ENCODE peak calls at places on chromosomes 5 and 9, in seven cellular contexts. D is SK-N-SH, U is H1, C is K562, E is GM12891, J is GM12878, H is HepG2. X is an unnamed sample.

GRCh38 chr9:90009447-90009846 is 404.6 kb downstream of the GADD45G start:
- DNase-seq in U (no peak), H (no peak), C (no peak), D (no peak), J (no peak), E (peak; percentile 19), X (peak; percentile 25)

GRCh38 chr9:14563902-14564578 is 129.2 kb downstream of the ZDHHC21 start:
- DNase-seq in J (no peak), C (no peak), U (no peak), H (peak; percentile 33), E (no peak), D (no peak), X (no peak)

GRCh38 chr9:9108641-9109040 is 1309.1 kb upstream of the DMAC1 start:
- DNase-seq in D (no peak), J (no peak), U (peak; percentile 13), C (no peak), H (no peak), E (no peak), X (no peak)

GRCh38 chr9:100413839-100414420 is 13.0 kb upstream of the MSANTD3 start:
- DNase-seq in E (no peak), C (no peak), H (no peak), D (no peak), U (no peak), J (no peak), X (no peak)

GRCh38 chr5:31196309-31196708 is 2.8 kb downstream of the CDH6 start:
- DNase-seq in D (no peak), H (peak; percentile 9), E (no peak), C (no peak), J (no peak), U (no peak), X (no peak)

GRCh38 chr5:176568657-176569056 is 19.5 kb downstream of the CDHR2 start:
- DNase-seq in U (no peak), D (no peak), H (no peak), E (no peak), J (no peak), C (no peak), X (no peak)

GRCh38 chr5:20470997-20471396 is 483.0 kb upstream of the CDH18 start:
- DNase-seq in H (no peak), J (no peak), D (no peak), C (no peak), E (no peak), U (no peak), X (no peak)

GRCh38 chr9:97766092-97766491 is 69.0 kb upstream of the XPA start:
- DNase-seq in C (no peak), J (no peak), H (no peak), D (no peak), U (no peak), E (no peak), X (no peak)

GRCh38 chr5:137055271-137055872 is 443.8 kb downstream of the SPOCK1 start:
- DNase-seq in C (no peak), H (no peak), J (no peak), D (no peak), E (no peak), U (no peak), X (no peak)

GRCh38 chr5:102754499-102755424 is at the start of gene PAM:
- DNase-seq in D (peak; percentile 93), J (no peak), H (peak; percentile 36), C (peak; percentile 63), U (no peak), E (peak; percentile 88), X (peak; percentile 83)

GRCh38 chr9:86252870-86253269 is 6.6 kb downstream of the C9orf153 start:
- DNase-seq in U (no peak), C (no peak), E (no peak), J (no peak), H (no peak), D (no peak), X (no peak)

GRCh38 chr5:78698218-78698751 is 49.7 kb upstream of the LHFPL2 start:
- DNase-seq in D (no peak), E (no peak), H (no peak), U (no peak), C (no peak), J (no peak), X (no peak)

GRCh38 chr5:98794001-98794400 is 20.5 kb downstream of the RGMB start:
- DNase-seq in C (no peak), D (no peak), H (no peak), U (no peak), E (no peak), J (no peak), X (no peak)

GRCh38 chr9:21873540-21874221 is 71.2 kb downstream of the MTAP start:
- DNase-seq in D (no peak), U (no peak), H (no peak), J (no peak), E (no peak), C (no peak), X (no peak)
- TF ChIP-seq TAF1 in D (no peak), U (no peak), H (no peak), J (no peak), E (no peak), C (no peak), X (no peak)

GRCh38 chr9:107587175-107587963 is 97.8 kb upstream of the KLF4 start:
- DNase-seq in D (no peak), H (no peak), C (no peak), J (no peak), E (no peak), U (no peak), X (no peak)
- TF ChIP-seq POLR2AphosphoS5 in D (no peak), H (no peak), C (no peak), J (no peak), E (no peak), U (no peak), X (no peak)

GRCh38 chr5:131386124-131386523 is 122.3 kb downstream of the CDC42SE2 start:
- DNase-seq in H (no peak), C (no peak), D (no peak), U (no peak), J (no peak), E (no peak), X (no peak)

GRCh38 chr5:131384181-131384580 is 120.3 kb downstream of the CDC42SE2 start:
- DNase-seq in E (no peak), J (no peak), H (no peak), C (no peak), U (no peak), D (no peak), X (no peak)

GRCh38 chr5:131382407-131383395 is 118.8 kb downstream of the CDC42SE2 start:
- DNase-seq in J (peak; percentile 71), D (peak; percentile 64), H (peak; percentile 66), C (peak; percentile 58), E (no peak), U (peak; percentile 31), X (no peak)

GRCh38 chr5:131386779-131387178 is 122.9 kb downstream of the CDC42SE2 start:
- DNase-seq in H (peak; percentile 82), J (no peak), D (no peak), E (no peak), C (no peak), U (no peak), X (no peak)

GRCh38 chr5:131384616-131385214 is 120.9 kb downstream of the CDC42SE2 start:
- DNase-seq in D (no peak), C (no peak), U (no peak), H (no peak), J (no peak), E (no peak), X (no peak)
- TF ChIP-seq TAF1 in D (no peak), C (no peak), U (no peak), H (no peak), J (no peak), E (no peak), X (no peak)

GRCh38 chr5:59275537-59276276 is 617.8 kb downstream of the PDE4D start:
- DNase-seq in E (no peak), J (no peak), U (peak; percentile 31), H (no peak), C (no peak), D (no peak), X (no peak)
- TF ChIP-seq POLR2AphosphoS5 in E (no peak), J (no peak), U (no peak), H (no peak), C (no peak), D (no peak), X (no peak)

GRCh38 chr9:76456202-76456926 is 2.6 kb upstream of the GCNT1 start:
- DNase-seq in H (peak; percentile 89), U (no peak), J (no peak), E (no peak), C (peak; percentile 25), D (no peak), X (peak; percentile 34)
- TF ChIP-seq TAF1 in H (no peak), U (no peak), J (no peak), E (no peak), C (no peak), D (no peak), X (no peak)

DNA sequence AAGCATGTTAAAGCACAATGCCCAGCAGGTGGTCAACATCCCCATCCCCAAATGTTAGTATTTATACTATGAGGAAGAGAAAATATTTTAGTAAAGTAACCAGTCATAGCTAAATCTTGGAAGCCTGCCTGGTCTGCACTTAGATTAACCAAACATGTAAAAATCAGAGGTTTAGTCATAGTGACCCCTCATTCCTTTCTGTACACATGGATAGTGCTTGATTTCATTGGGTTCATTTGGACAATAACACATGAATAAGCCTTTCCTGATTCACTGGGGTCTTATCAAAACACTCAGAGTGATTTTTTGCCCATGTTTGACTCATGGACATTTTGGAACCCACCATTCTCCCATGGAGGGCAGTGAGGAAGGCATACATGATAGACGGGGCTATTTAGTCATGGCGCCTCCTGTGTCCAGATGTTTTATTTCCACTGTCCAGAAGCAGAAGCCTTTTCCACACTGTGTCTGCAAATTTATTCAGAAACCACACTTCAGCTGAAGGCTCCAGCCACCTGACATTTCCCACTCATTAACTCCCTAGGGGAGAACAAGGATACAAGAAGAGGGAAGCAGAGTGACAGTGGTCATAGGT is 32.5 kb downstream of the OR1J1 start:
- DNase-seq in U (no peak), C (no peak), H (no peak), J (no peak), D (no peak), E (no peak), X (no peak)
- TF ChIP-seq POLR2AphosphoS5 in U (no peak), C (no peak), H (no peak), J (no peak), D (no peak), E (no peak), X (no peak)

GRCh38 chr5:85476617-85477016 is 1091.9 kb upstream of the EDIL3 start:
- DNase-seq in D (no peak), J (no peak), C (no peak), E (no peak), H (no peak), U (no peak), X (no peak)
- TF ChIP-seq TAF1 in D (no peak), J (no peak), C (no peak), E (no peak), H (no peak), U (no peak), X (no peak)